ENCODE peak calls at places on chromosomes 5 and 9, in seven cellular contexts. One of them, this sample, is unnamed.

GRCh38 chr5:57824047-57824446 is 341.4 kb upstream of the ACTBL2 start:
- DNase-seq in coronary artery: no peak
- DNase-seq in Peyer's patch: no peak
- DNase-seq in psoas muscle: no peak
- DNase-seq in AG04450: peak
- DNase-seq in OCI-LY7: no peak
- DNase-seq in stomach: no peak
- DNase-seq in this sample: no peak

GRCh38 chr5:168649306-168649705 is 70.1 kb upstream of the PANK3 start:
- DNase-seq in OCI-LY7: no peak
- DNase-seq in Peyer's patch: no peak
- DNase-seq in psoas muscle: no peak
- DNase-seq in stomach: no peak
- DNase-seq in coronary artery: no peak
- DNase-seq in AG04450: no peak
- DNase-seq in this sample: no peak

GRCh38 chr9:114394523-114395193 is 6.9 kb upstream of the AKNA start:
- DNase-seq in coronary artery: no peak
- DNase-seq in Peyer's patch: peak
- DNase-seq in OCI-LY7: no peak
- DNase-seq in AG04450: no peak
- DNase-seq in psoas muscle: no peak
- DNase-seq in stomach: no peak
- DNase-seq in this sample: no peak

GRCh38 chr9:38621434-38622082 is 1.2 kb upstream of the ANKRD18A start:
- DNase-seq in AG04450: no peak
- DNase-seq in coronary artery: no peak
- DNase-seq in OCI-LY7: no peak
- DNase-seq in Peyer's patch: peak
- DNase-seq in stomach: peak
- DNase-seq in psoas muscle: no peak
- DNase-seq in this sample: no peak

GRCh38 chr5:113058269-113058668 is 81.7 kb downstream of the DCP2 start:
- DNase-seq in stomach: no peak
- DNase-seq in AG04450: no peak
- DNase-seq in psoas muscle: no peak
- DNase-seq in coronary artery: peak
- DNase-seq in OCI-LY7: no peak
- DNase-seq in Peyer's patch: no peak
- DNase-seq in this sample: no peak

GRCh38 chr5:1884638-1885475 is 2.1 kb upstream of the IRX4 start:
- DNase-seq in psoas muscle: no peak
- DNase-seq in AG04450: no peak
- DNase-seq in coronary artery: no peak
- DNase-seq in stomach: no peak
- DNase-seq in Peyer's patch: no peak
- DNase-seq in OCI-LY7: no peak
- DNase-seq in this sample: no peak

GRCh38 chr9:79221084-79221483 is 350.7 kb upstream of the TLE4 start:
- DNase-seq in stomach: no peak
- DNase-seq in OCI-LY7: no peak
- DNase-seq in Peyer's patch: no peak
- DNase-seq in AG04450: no peak
- DNase-seq in psoas muscle: no peak
- DNase-seq in coronary artery: no peak
- DNase-seq in this sample: no peak

GRCh38 chr5:149817539-149817938 is 87.4 kb downstream of the PPARGC1B start:
- DNase-seq in coronary artery: no peak
- DNase-seq in AG04450: no peak
- DNase-seq in stomach: no peak
- DNase-seq in OCI-LY7: no peak
- DNase-seq in Peyer's patch: no peak
- DNase-seq in psoas muscle: no peak
- DNase-seq in this sample: no peak

GRCh38 chr5:90503596-90503995 is 25.8 kb downstream of the LYSMD3 start:
- DNase-seq in coronary artery: no peak
- DNase-seq in AG04450: no peak
- DNase-seq in stomach: no peak
- DNase-seq in OCI-LY7: no peak
- DNase-seq in Peyer's patch: no peak
- DNase-seq in psoas muscle: no peak
- DNase-seq in this sample: no peak

GRCh38 chr9:113920872-113921271 is 44.8 kb downstream of the ZNF618 start:
- DNase-seq in psoas muscle: no peak
- DNase-seq in stomach: no peak
- DNase-seq in AG04450: no peak
- DNase-seq in Peyer's patch: no peak
- DNase-seq in OCI-LY7: no peak
- DNase-seq in coronary artery: peak
- DNase-seq in this sample: no peak

GRCh38 chr9:122827759-122828090 is 663 bp downstream of the PDCL start:
- DNase-seq in AG04450: no peak
- DNase-seq in OCI-LY7: peak
- DNase-seq in psoas muscle: no peak
- DNase-seq in coronary artery: no peak
- DNase-seq in Peyer's patch: no peak
- DNase-seq in stomach: no peak
- DNase-seq in this sample: no peak

GRCh38 chr5:100832252-100833230 is 70.5 kb downstream of the ST8SIA4 start:
- DNase-seq in AG04450: no peak
- DNase-seq in psoas muscle: no peak
- DNase-seq in coronary artery: no peak
- DNase-seq in Peyer's patch: no peak
- DNase-seq in stomach: no peak
- DNase-seq in OCI-LY7: no peak
- DNase-seq in this sample: no peak

GRCh38 chr5:79961731-79962579 is 29.1 kb downstream of the MTX3 start:
- DNase-seq in stomach: no peak
- DNase-seq in OCI-LY7: no peak
- DNase-seq in Peyer's patch: no peak
- DNase-seq in AG04450: no peak
- DNase-seq in coronary artery: no peak
- DNase-seq in psoas muscle: no peak
- DNase-seq in this sample: no peak
- TF ChIP-seq CTCF in stomach: no peak
- TF ChIP-seq CTCF in OCI-LY7: no peak
- TF ChIP-seq CTCF in Peyer's patch: no peak
- TF ChIP-seq CTCF in AG04450: no peak
- TF ChIP-seq CTCF in coronary artery: no peak
- TF ChIP-seq CTCF in psoas muscle: no peak
- TF ChIP-seq CTCF in this sample: no peak

GRCh38 chr9:81575976-81576375 is 113.4 kb downstream of the TLE1 start:
- DNase-seq in coronary artery: no peak
- DNase-seq in stomach: no peak
- DNase-seq in psoas muscle: no peak
- DNase-seq in Peyer's patch: no peak
- DNase-seq in AG04450: peak
- DNase-seq in OCI-LY7: no peak
- DNase-seq in this sample: no peak

GRCh38 chr9:81584099-81584498 is 105.2 kb downstream of the TLE1 start:
- DNase-seq in OCI-LY7: no peak
- DNase-seq in stomach: no peak
- DNase-seq in AG04450: no peak
- DNase-seq in Peyer's patch: no peak
- DNase-seq in coronary artery: no peak
- DNase-seq in psoas muscle: no peak
- DNase-seq in this sample: no peak

GRCh38 chr9:81573415-81574321 is 115.7 kb downstream of the TLE1 start:
- DNase-seq in OCI-LY7: no peak
- DNase-seq in coronary artery: no peak
- DNase-seq in Peyer's patch: no peak
- DNase-seq in psoas muscle: no peak
- DNase-seq in stomach: no peak
- DNase-seq in AG04450: no peak
- DNase-seq in this sample: no peak

GRCh38 chr9:81574399-81574798 is 114.9 kb downstream of the TLE1 start:
- DNase-seq in psoas muscle: no peak
- DNase-seq in stomach: no peak
- DNase-seq in Peyer's patch: no peak
- DNase-seq in OCI-LY7: no peak
- DNase-seq in AG04450: no peak
- DNase-seq in coronary artery: no peak
- DNase-seq in this sample: no peak

DNA sequence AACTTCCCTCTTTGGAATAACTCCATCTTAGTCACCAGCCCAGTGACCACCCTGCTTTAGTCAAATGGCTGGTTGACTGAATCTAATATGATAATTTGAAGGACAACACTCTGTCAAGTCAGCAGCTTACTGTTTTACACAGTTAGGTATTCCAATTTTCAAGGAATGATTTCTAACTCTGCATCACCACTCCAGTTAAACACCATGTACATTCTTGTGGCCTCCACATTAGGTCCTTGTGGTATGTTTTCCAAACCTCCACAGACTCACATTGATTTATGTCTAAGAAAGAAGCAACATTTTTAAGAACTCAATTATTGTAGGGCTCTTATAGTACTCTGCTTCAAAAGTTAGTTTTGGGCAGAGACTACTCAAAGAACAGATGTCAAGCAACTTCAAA is 110.7 kb downstream of the TLE1 start:
- DNase-seq in AG04450: peak
- DNase-seq in stomach: no peak
- DNase-seq in psoas muscle: no peak
- DNase-seq in Peyer's patch: no peak
- DNase-seq in coronary artery: no peak
- DNase-seq in OCI-LY7: no peak
- DNase-seq in this sample: no peak
- H3K27ac ChIP-seq in AG04450: no peak
- H3K27ac ChIP-seq in stomach: no peak
- H3K27ac ChIP-seq in psoas muscle: no peak
- H3K27ac ChIP-seq in Peyer's patch: no peak
- H3K27ac ChIP-seq in coronary artery: no peak
- H3K27ac ChIP-seq in OCI-LY7: no peak
- H3K27ac ChIP-seq in this sample: no peak

GRCh38 chr9:131410051-131410491 is 16.2 kb downstream of the PRRC2B start:
- DNase-seq in stomach: no peak
- DNase-seq in OCI-LY7: no peak
- DNase-seq in Peyer's patch: no peak
- DNase-seq in psoas muscle: no peak
- DNase-seq in coronary artery: no peak
- DNase-seq in AG04450: no peak
- DNase-seq in this sample: no peak

GRCh38 chr9:131406567-131407436 is 12.9 kb downstream of the PRRC2B start:
- DNase-seq in stomach: no peak
- DNase-seq in Peyer's patch: no peak
- DNase-seq in psoas muscle: no peak
- DNase-seq in OCI-LY7: no peak
- DNase-seq in AG04450: no peak
- DNase-seq in coronary artery: no peak
- DNase-seq in this sample: no peak

GRCh38 chr9:131409458-131409992 is 15.6 kb downstream of the PRRC2B start:
- DNase-seq in stomach: no peak
- DNase-seq in AG04450: no peak
- DNase-seq in coronary artery: no peak
- DNase-seq in OCI-LY7: no peak
- DNase-seq in Peyer's patch: no peak
- DNase-seq in psoas muscle: no peak
- DNase-seq in this sample: no peak

GRCh38 chr9:131405858-131406566 is 12.1 kb downstream of the PRRC2B start:
- DNase-seq in coronary artery: no peak
- DNase-seq in OCI-LY7: no peak
- DNase-seq in Peyer's patch: no peak
- DNase-seq in psoas muscle: no peak
- DNase-seq in AG04450: no peak
- DNase-seq in stomach: no peak
- DNase-seq in this sample: no peak

GRCh38 chr9:131407717-131408195 is 13.9 kb downstream of the PRRC2B start:
- DNase-seq in coronary artery: no peak
- DNase-seq in Peyer's patch: no peak
- DNase-seq in OCI-LY7: no peak
- DNase-seq in psoas muscle: peak
- DNase-seq in AG04450: no peak
- DNase-seq in stomach: no peak
- DNase-seq in this sample: peak
- TF ChIP-seq CTCF in coronary artery: peak
- TF ChIP-seq CTCF in Peyer's patch: peak
- TF ChIP-seq CTCF in OCI-LY7: peak
- TF ChIP-seq CTCF in psoas muscle: peak
- TF ChIP-seq CTCF in AG04450: peak
- TF ChIP-seq CTCF in stomach: no peak
- TF ChIP-seq CTCF in this sample: peak

DNA sequence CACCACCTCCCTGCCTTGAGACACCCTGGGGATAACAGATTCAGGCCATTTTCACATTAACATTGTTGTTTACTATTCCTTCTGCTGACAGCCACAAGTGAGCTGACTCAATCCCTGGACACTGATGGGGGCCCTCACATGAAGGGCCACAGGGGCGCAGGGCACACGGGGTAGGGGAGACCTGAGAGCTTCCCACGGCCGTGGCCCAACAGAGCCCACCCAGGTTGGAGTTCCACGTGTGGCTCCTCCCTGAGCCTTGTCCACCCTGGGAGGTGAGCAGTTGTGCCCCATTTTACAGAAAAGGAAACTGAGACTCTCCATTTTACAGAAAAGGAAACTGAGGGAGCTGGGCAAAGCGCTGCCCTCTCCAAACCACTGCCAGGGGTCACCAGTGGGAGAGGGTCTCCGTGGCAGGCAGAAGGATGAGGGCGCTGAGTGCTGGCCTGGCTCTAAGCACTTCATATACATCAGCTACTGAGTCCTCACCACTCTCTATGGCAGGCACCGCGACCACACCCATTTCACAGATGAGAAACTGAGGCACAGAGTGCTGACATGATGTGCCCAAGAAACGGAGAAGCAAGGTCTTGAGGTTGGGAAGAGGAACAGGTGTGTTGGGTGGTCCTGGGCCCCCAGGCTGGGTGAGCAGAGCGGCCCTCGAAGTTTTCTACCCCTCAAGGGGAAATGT is 2.3 kb downstream of the NINJ1 start:
- DNase-seq in coronary artery: no peak
- DNase-seq in AG04450: no peak
- DNase-seq in OCI-LY7: no peak
- DNase-seq in psoas muscle: no peak
- DNase-seq in stomach: no peak
- DNase-seq in Peyer's patch: no peak
- DNase-seq in this sample: no peak
- H3K27ac ChIP-seq in coronary artery: peak
- H3K27ac ChIP-seq in AG04450: no peak
- H3K27ac ChIP-seq in OCI-LY7: no peak
- H3K27ac ChIP-seq in psoas muscle: peak
- H3K27ac ChIP-seq in stomach: peak
- H3K27ac ChIP-seq in Peyer's patch: peak
- H3K27ac ChIP-seq in this sample: peak

DNA sequence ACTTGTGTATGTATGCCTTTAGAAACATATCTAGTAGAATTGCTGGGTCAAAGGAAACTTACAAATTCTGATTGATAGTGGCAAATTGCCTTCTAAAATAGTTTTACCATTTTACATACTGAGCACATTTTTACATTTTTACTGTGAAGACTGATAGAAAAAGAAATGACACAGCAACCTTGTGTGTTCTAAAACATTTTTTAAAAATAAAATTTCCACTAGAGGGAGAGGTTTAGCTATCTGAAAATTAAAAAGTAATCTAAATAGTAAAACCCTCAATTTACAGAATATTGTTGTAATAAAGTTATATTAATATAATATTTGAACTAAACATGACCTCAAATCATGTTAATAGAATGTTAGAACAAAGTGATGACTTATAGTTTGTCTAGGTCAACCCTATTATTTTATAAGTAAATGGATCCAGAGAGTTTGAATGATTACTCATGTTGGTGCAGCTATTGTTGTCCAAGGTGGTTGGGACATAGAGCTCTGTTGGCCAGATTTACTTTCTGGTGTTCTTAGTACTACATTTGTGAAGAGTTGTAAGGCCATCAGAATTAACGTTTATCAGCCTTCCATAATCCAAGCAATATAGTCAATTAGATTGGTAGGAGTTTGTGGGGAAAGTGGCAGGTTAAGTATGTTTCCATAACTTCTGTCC is 17.2 kb downstream of the CENPP start:
- DNase-seq in OCI-LY7: no peak
- DNase-seq in coronary artery: no peak
- DNase-seq in AG04450: no peak
- DNase-seq in psoas muscle: no peak
- DNase-seq in Peyer's patch: no peak
- DNase-seq in stomach: no peak
- DNase-seq in this sample: no peak
- TF ChIP-seq CTCF in OCI-LY7: peak
- TF ChIP-seq CTCF in coronary artery: no peak
- TF ChIP-seq CTCF in AG04450: peak
- TF ChIP-seq CTCF in psoas muscle: peak
- TF ChIP-seq CTCF in Peyer's patch: peak
- TF ChIP-seq CTCF in stomach: no peak
- TF ChIP-seq CTCF in this sample: peak